ENCODE peak calls at places on chromosomes 3 and 15, in ten cellular contexts. Z is upper lobe of right lung; L is kidney epithelial cell; B is astrocyte; P is CD8-positive, alpha-beta T cell; R is BJ; K is heart left ventricle; V is uterus; Y is fibroblast of mammary gland; N is cardiac muscle cell. A is an unnamed sample.

GRCh38 chr3:72641684-72642083 is 206.6 kb downstream of the SHQ1 start:
- DNase-seq in P (no peak), V (no peak), B (no peak), R (no peak), L (no peak), N (no peak), K (no peak), Y (no peak), Z (no peak), A (no peak)

GRCh38 chr3:171615742-171616141 is 155.5 kb upstream of the TNIK start:
- DNase-seq in Z (no peak), N (peak), P (no peak), Y (peak), L (no peak), B (peak), V (no peak), R (no peak), K (no peak), A (no peak)

GRCh38 chr3:12896206-12896697 is 54.9 kb upstream of the RPL32 start:
- DNase-seq in K (peak), L (no peak), P (no peak), V (no peak), N (peak), Y (peak), B (no peak), R (no peak), Z (no peak), A (no peak)

GRCh38 chr15:31338879-31339557 is 12.4 kb downstream of the KLF13 start:
- DNase-seq in B (peak), P (no peak), Y (peak), K (peak), V (peak), N (peak), Z (peak), L (peak), R (peak), A (peak)

GRCh38 chr3:62567097-62568021 is 194.0 kb upstream of the FEZF2 start:
- DNase-seq in V (peak), Z (peak), B (peak), P (no peak), Y (peak), R (peak), K (peak), L (no peak), N (peak), A (peak)

GRCh38 chr3:85433334-85433733 is 474.5 kb downstream of the CADM2 start:
- DNase-seq in V (no peak), N (no peak), Y (no peak), K (no peak), P (no peak), B (peak), Z (no peak), R (no peak), L (no peak), A (no peak)

GRCh38 chr3:25747033-25747432 is 36.2 kb downstream of the NGLY1 start:
- DNase-seq in V (no peak), L (no peak), Z (no peak), P (no peak), N (no peak), Y (no peak), R (no peak), K (no peak), B (peak), A (no peak)

GRCh38 chr3:197959891-197960693 is at the start of gene LMLN:
- DNase-seq in L (peak), B (peak), P (peak), R (peak), V (peak), Z (peak), N (peak), K (peak), Y (peak), A (peak)

GRCh38 chr3:147945968-147946519 is 536.9 kb downstream of the ZIC1 start:
- DNase-seq in P (no peak), N (peak), L (peak), V (peak), B (peak), Z (no peak), K (peak), Y (peak), R (peak), A (peak)

GRCh38 chr3:27590437-27591320 is 106.5 kb upstream of the SLC4A7 start:
- DNase-seq in Z (no peak), N (peak), R (no peak), Y (peak), V (no peak), L (no peak), K (no peak), P (no peak), B (peak), A (no peak)
- H3K4me3 ChIP-seq in Z (no peak), N (no peak), R (no peak), Y (no peak), V (no peak), L (no peak), K (no peak), P (no peak), B (no peak), A (no peak)

GRCh38 chr3:24087469-24087868 is 142.4 kb downstream of the NR1D2 start:
- DNase-seq in Z (no peak), N (no peak), R (no peak), K (no peak), L (no peak), V (no peak), P (no peak), B (no peak), Y (no peak), A (no peak)

GRCh38 chr3:24086597-24087369 is 141.7 kb downstream of the NR1D2 start:
- DNase-seq in R (no peak), P (no peak), Z (no peak), N (peak), L (no peak), B (peak), K (no peak), V (no peak), Y (peak), A (no peak)

DNA sequence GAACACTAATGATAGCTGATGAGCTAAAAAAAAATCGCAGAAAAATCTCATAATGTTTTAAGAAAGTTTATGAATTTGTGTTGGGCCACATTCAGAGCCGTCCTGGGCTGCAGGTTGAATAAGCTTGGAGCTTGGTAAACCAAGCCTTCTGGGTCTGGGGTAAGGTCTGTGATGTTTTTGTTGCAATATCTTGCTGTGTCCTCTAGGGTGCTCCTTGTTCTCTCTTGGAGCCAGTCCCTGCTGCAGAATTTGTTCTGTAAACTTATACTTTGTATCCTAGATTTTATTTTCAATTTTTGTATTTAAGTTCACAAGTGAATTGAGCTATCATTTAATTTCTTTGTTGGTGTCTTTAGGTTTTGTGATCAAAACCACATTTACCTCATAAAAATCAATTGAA is 143.7 kb downstream of the NR1D2 start:
- DNase-seq in R (no peak), B (no peak), Z (no peak), Y (peak), V (no peak), L (no peak), K (no peak), N (peak), P (no peak), A (peak)
- TF ChIP-seq CTCF in R (peak), B (peak), Z (peak), Y (peak), V (no peak), L (peak), K (peak), N (peak), P (no peak), A (peak)

DNA sequence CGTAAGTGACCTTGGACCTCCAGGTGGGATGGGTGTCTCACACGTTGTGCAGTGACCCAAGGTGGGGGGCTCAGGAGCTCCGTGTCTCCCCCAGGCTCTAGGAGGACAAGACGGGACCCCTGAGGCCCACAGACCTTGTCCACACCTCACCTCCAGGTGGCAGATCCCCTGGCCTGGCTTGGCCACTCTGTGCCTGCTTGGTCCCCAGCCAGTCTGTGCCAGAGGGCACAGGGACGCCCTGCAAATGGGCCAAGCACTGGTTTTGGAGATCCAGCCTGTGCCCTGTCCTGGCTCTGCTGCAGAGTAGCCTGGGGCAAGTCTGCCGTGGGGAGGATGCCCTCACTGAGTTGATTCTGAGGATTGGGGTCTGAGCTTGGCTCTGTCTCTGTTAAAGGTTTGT is 14.0 kb downstream of the SLC6A6 start:
- DNase-seq in N (no peak), B (no peak), L (no peak), Z (no peak), V (no peak), Y (no peak), R (no peak), K (no peak), P (no peak), A (no peak)
- H3K4me3 ChIP-seq in N (no peak), B (no peak), L (no peak), Z (no peak), V (no peak), Y (no peak), R (no peak), K (no peak), P (no peak), A (no peak)

DNA sequence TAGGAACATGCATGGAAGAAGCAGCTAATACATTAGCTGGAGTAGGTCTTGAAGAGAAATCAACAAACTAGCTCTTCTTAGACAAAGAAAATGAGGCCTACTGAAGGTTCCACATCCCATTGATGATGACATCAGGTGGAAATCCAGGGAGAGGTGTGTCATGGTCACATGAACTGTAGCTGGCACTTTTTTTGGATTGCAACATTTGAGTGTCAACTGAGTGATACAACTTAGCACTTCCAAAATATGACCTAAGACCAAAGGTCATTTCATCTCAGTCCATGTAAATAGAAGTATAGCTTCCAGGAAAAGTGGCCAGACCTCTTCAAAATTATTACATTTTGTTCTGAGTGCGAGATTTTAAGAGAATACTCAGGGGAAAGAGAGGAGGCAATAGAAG is 117.2 kb upstream of the MEIS2 start:
- DNase-seq in R (no peak), P (no peak), V (no peak), Z (no peak), N (no peak), Y (peak), B (no peak), K (no peak), L (no peak), A (no peak)
- TF ChIP-seq CTCF in R (no peak), P (no peak), V (no peak), Z (no peak), N (no peak), Y (no peak), B (no peak), K (no peak), L (no peak), A (no peak)

A was measured in AG09309.